ENCODE peak calls at places on chromosome 19, in four cellular contexts. C is psoas muscle, Q is hepatocyte, P is heart right ventricle. I is an unnamed sample.

GRCh38 chr19:56972291-56972914 is 131.9 kb upstream of the PEG3 start:
- DNase-seq in C (no peak), Q (no peak), P (no peak), I (no peak)

GRCh38 chr19:49468746-49469447 is 5.1 kb upstream of the FLT3LG start:
- DNase-seq in C (peak; percentile 76), Q (peak; percentile 75), P (peak; percentile 92), I (peak; percentile 71)

GRCh38 chr19:33941133-33941532 is 144.5 kb downstream of the KCTD15 start:
- DNase-seq in C (no peak), Q (no peak), P (no peak), I (no peak)

GRCh38 chr19:57708641-57709354 is at the start of gene ZNF154:
- DNase-seq in C (peak; percentile 18), Q (peak; percentile 87), P (peak; percentile 63), I (peak; percentile 84)

GRCh38 chr19:41753936-41754529 is 1.3 kb upstream of the CEACAM6 start:
- DNase-seq in C (no peak), Q (peak; percentile 36), P (peak; percentile 20), I (peak; percentile 26)

GRCh38 chr19:49469828-49470614 is 4.0 kb upstream of the FLT3LG start:
- DNase-seq in C (no peak), Q (no peak), P (no peak), I (no peak)

GRCh38 chr19:31451686-31452325 is 102.6 kb upstream of the TSHZ3 start:
- DNase-seq in C (no peak), Q (no peak), P (no peak), I (peak; percentile 60)

GRCh38 chr19:5304486-5304885 is 36.1 kb downstream of the PTPRS start:
- DNase-seq in C (no peak), Q (no peak), P (no peak), I (no peak)

GRCh38 chr19:7605490-7606222 is 10.0 kb downstream of the CAMSAP3 start:
- DNase-seq in C (no peak), Q (no peak), P (no peak), I (peak; percentile 31)

GRCh38 chr19:19081642-19082151 is 17.9 kb downstream of the SLC25A42 start:
- DNase-seq in C (peak; percentile 57), Q (no peak), P (peak; percentile 58), I (peak; percentile 43)

GRCh38 chr19:34481861-34482379 is 362 bp downstream of the WTIP start:
- DNase-seq in C (no peak), Q (no peak), P (no peak), I (peak; percentile 62)

GRCh38 chr19:55453861-55454260 is 7.6 kb downstream of the ISOC2 start:
- DNase-seq in C (no peak), Q (no peak), P (no peak), I (no peak)

GRCh38 chr19:44232867-44233266 is 20.5 kb downstream of the ZNF227 start:
- DNase-seq in C (no peak), Q (no peak), P (no peak), I (no peak)

GRCh38 chr19:19171821-19172532 is 1.9 kb upstream of the MEF2B start:
- DNase-seq in C (peak; percentile 62), Q (peak; percentile 69), P (no peak), I (peak; percentile 56)

GRCh38 chr19:38273499-38273898 is 9.1 kb downstream of the SPINT2 start:
- DNase-seq in C (no peak), Q (peak; percentile 59), P (no peak), I (no peak)

GRCh38 chr19:19049406-19049805 is 14.4 kb upstream of the SLC25A42 start:
- DNase-seq in C (no peak), Q (no peak), P (no peak), I (no peak)

GRCh38 chr19:18208098-18208951 is 4.5 kb upstream of the RAB3A start:
- DNase-seq in C (peak; percentile 49), Q (no peak), P (peak; percentile 35), I (peak; percentile 84)

GRCh38 chr19:29528350-29528945 is 2.7 kb downstream of the VSTM2B start:
- DNase-seq in C (peak; percentile 44), Q (peak; percentile 88), P (peak; percentile 25), I (peak; percentile 68)

GRCh38 chr19:47778089-47778953 is at the start of gene SELENOW:
- DNase-seq in C (peak; percentile 79), Q (peak; percentile 85), P (peak; percentile 87), I (peak; percentile 65)

GRCh38 chr19:47035127-47035494 is 13.3 kb downstream of the TMEM160 start:
- DNase-seq in C (no peak), Q (no peak), P (no peak), I (no peak)

GRCh38 chr19:32876236-32876918 is 6.8 kb upstream of the SLC7A9 start:
- DNase-seq in C (no peak), Q (no peak), P (no peak), I (no peak)

GRCh38 chr19:55447421-55448174 is 4.5 kb upstream of the SHISA7 start:
- DNase-seq in C (no peak), Q (no peak), P (no peak), I (peak; percentile 35)

GRCh38 chr19:16327501-16327900 is 2.9 kb downstream of the KLF2 start:
- DNase-seq in C (no peak), Q (no peak), P (no peak), I (peak; percentile 40)

GRCh38 chr19:40716031-40716654 is 543 bp downstream of the COQ8B start:
- DNase-seq in C (peak; percentile 40), Q (no peak), P (no peak), I (no peak)

GRCh38 chr19:5090465-5090779 is 121.5 kb downstream of the KDM4B start:
- DNase-seq in C (no peak), Q (no peak), P (no peak), I (no peak)

GRCh38 chr19:28908941-28909340 is 304.0 kb downstream of the UQCRFS1 start:
- DNase-seq in C (no peak), Q (no peak), P (no peak), I (no peak)

GRCh38 chr19:28820289-28820688 is 392.7 kb downstream of the UQCRFS1 start:
- DNase-seq in C (no peak), Q (no peak), P (no peak), I (no peak)

GRCh38 chr19:30419581-30420180 is 47.5 kb downstream of the ZNF536 start:
- DNase-seq in C (no peak), Q (no peak), P (no peak), I (no peak)

GRCh38 chr19:18424122-18424889 is 5.1 kb downstream of the SSBP4 start:
- DNase-seq in C (no peak), Q (no peak), P (no peak), I (no peak)

GRCh38 chr19:49340069-49340864 is 5.1 kb downstream of the CD37 start:
- DNase-seq in C (peak; percentile 59), Q (peak; percentile 54), P (peak; percentile 82), I (no peak)

GRCh38 chr19:708154-709141 is at the start of gene PALM:
- DNase-seq in C (peak; percentile 51), Q (peak; percentile 80), P (no peak), I (no peak)

GRCh38 chr19:48511800-48512503 is at the start of gene LMTK3:
- DNase-seq in C (no peak), Q (no peak), P (no peak), I (peak; percentile 42)

GRCh38 chr19:35767288-35768081 is 7.9 kb upstream of the ARHGAP33 start:
- DNase-seq in C (peak; percentile 14), Q (peak; percentile 46), P (no peak), I (no peak)

GRCh38 chr19:16588089-16588823 is 16.0 kb upstream of the SLC35E1 start:
- DNase-seq in C (no peak), Q (no peak), P (no peak), I (peak; percentile 39)

GRCh38 chr19:48638831-48639381 is 1.7 kb upstream of the DBP start:
- DNase-seq in C (no peak), Q (peak; percentile 25), P (peak; percentile 29), I (no peak)

GRCh38 chr19:53157601-53158000 is 1.3 kb downstream of the ZNF347 start:
- DNase-seq in C (no peak), Q (peak; percentile 25), P (peak; percentile 7), I (peak; percentile 12)

GRCh38 chr19:23482829-23483228 is 87.6 kb upstream of the ZNF91 start:
- DNase-seq in C (no peak), Q (no peak), P (no peak), I (no peak)

GRCh38 chr19:50361290-50362029 is 4.0 kb downstream of the NAPSA start:
- DNase-seq in C (no peak), Q (no peak), P (no peak), I (no peak)

GRCh38 chr19:52592301-52592700 is 22.2 kb downstream of the ZNF701 start:
- DNase-seq in C (no peak), Q (no peak), P (no peak), I (no peak)

GRCh38 chr19:10653732-10654609 is at the start of gene ILF3:
- DNase-seq in C (peak; percentile 100), Q (peak; percentile 100), P (peak; percentile 100), I (peak; percentile 100)
- TF ChIP-seq CTCF in C (no peak), Q (no peak), P (no peak), I (no peak)

GRCh38 chr19:4014541-4015491 is 7.3 kb downstream of the PIAS4 start:
- DNase-seq in C (peak; percentile 55), Q (peak; percentile 16), P (peak; percentile 70), I (no peak)
- H3K4me3 ChIP-seq in C (peak overlapping the region; percentile 54), Q (no peak overlapping the region), P (peak overlapping the region; percentile 14), I (no peak overlapping the region)

DNA sequence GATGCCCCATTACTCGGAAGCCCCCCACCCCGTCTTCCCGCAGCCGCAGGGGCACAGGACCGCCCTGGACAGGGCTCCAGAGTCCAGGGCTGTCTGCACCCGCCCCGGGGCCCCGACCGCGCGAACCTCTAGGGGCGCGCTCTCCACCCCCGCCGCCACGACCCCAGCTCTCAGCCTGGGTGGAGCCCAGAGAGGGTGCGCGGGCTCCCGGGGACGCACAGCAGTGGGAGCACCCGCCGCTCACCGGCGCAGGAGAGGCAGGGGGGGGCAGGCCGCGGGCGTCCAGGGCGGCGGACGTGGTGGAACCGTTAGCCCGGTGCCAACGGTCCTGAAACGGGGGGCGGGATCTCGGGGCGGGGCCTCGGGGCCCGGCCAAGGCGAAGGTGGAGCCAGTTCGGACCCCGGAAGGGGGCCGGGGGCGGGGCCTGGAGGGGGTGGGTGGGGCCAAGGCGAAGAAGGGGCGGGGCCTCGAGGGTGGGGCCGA is at the start of gene ATP8B3:
- DNase-seq in C (no peak), Q (no peak), P (no peak), I (no peak)
- TF ChIP-seq CTCF in C (no peak), Q (no peak), P (peak; percentile 21), I (no peak)

DNA sequence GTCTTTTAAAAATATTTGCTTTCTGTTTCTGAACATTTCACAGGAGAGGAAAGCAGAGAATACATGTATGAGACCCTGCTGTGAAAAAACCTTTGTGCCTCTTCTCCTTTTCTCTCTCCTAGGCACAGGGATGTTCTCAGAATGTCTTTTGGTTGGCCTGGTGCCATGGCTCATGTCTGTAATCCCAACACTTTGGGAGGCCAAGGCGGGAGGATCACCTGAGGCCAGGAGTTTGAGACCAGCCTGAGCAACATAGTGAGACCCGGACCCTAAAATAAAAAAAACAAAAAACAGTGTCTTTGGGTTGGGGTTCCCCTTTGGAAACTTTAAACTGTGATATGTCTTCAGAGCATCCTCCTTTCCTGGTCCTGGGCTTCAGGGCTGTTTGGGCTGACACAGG is 1.5 kb downstream of the ZNF627 start:
- DNase-seq in C (no peak), Q (no peak), P (no peak), I (no peak)
- H3K4me3 ChIP-seq in C (peak overlapping the region; percentile 81), Q (peak overlapping the region; percentile 89), P (no peak overlapping the region), I (peak overlapping the region; percentile 94)

I was measured in fibroblast of pulmonary artery.